ENCODE peak calls at places on chromosomes 11 and 22, in seven cellular contexts. T is heart left ventricle, G is stomach, Q is prostate gland, D is IMR-90, M is ovary, C is tibial nerve. J is an unnamed sample. For H3K36me3, the result is how much of the 10 kb centered on the place peaks cover.

GRCh38 chr22:37330200-37331033 is 48.1 kb downstream of the CYTH4 start:
- DNase-seq in M (no peak), C (no peak), T (no peak), G (peak), D (peak), Q (no peak), J (peak)

GRCh38 chr11:6249822-6250555 is 9.6 kb upstream of the CCKBR start:
- DNase-seq in C (no peak), G (peak), Q (no peak), M (peak), T (peak), D (peak), J (peak)

GRCh38 chr22:47143249-47143938 is 380.9 kb downstream of the TBC1D22A start:
- DNase-seq in T (no peak), D (no peak), M (no peak), Q (no peak), C (no peak), G (peak), J (no peak)

GRCh38 chr11:97363331-97363730 is 973.5 kb downstream of the JRKL start:
- DNase-seq in Q (no peak), T (no peak), C (no peak), G (no peak), D (no peak), M (no peak), J (no peak)

GRCh38 chr22:38872831-38873248 is 824 bp upstream of the CBX6 start:
- DNase-seq in T (peak), C (no peak), G (peak), D (peak), M (peak), Q (peak), J (peak)

GRCh38 chr11:18365736-18366135 is 28.6 kb upstream of the LDHA start:
- DNase-seq in M (no peak), G (no peak), Q (no peak), C (no peak), T (no peak), D (no peak), J (no peak)

GRCh38 chr22:45997077-45997774 is 20.3 kb upstream of the WNT7B start:
- DNase-seq in G (peak), M (peak), C (peak), Q (peak), D (peak), T (peak), J (peak)

GRCh38 chr11:84608788-84609309 is 1018.3 kb downstream of the DLG2 start:
- DNase-seq in M (no peak), T (no peak), G (no peak), D (no peak), Q (no peak), C (no peak), J (no peak)

GRCh38 chr11:117876341-117877119 is at the start of gene FXYD6:
- DNase-seq in M (peak), Q (no peak), G (no peak), C (no peak), T (peak), D (no peak), J (no peak)

GRCh38 chr11:62823677-62824076 is 8.2 kb downstream of the STX5 start:
- DNase-seq in Q (no peak), M (no peak), T (no peak), D (no peak), G (no peak), C (no peak), J (no peak)

GRCh38 chr11:18457435-18457834 is 1.8 kb downstream of the LDHAL6A start:
- DNase-seq in D (no peak), Q (no peak), T (no peak), G (peak), M (no peak), C (no peak), J (peak)

GRCh38 chr11:123473941-123474668 is 44.0 kb downstream of the GRAMD1B start:
- DNase-seq in C (no peak), Q (no peak), G (no peak), M (no peak), D (peak), T (no peak), J (no peak)

GRCh38 chr22:47601666-47602065 is 839.2 kb downstream of the TBC1D22A start:
- DNase-seq in G (peak), C (no peak), T (no peak), M (no peak), D (no peak), Q (no peak), J (no peak)

GRCh38 chr22:50269573-50270301 is 443 bp downstream of the MAPK11 start:
- DNase-seq in M (peak), D (peak), Q (peak), T (peak), C (no peak), G (no peak), J (no peak)

GRCh38 chr11:33622231-33622630 is 78.4 kb downstream of the C11orf91 start:
- DNase-seq in G (no peak), T (peak), D (peak), Q (no peak), M (no peak), C (no peak), J (no peak)

GRCh38 chr11:21142007-21142406 is 472.6 kb downstream of the NELL1 start:
- DNase-seq in G (no peak), C (no peak), Q (no peak), D (no peak), T (no peak), M (no peak), J (no peak)

GRCh38 chr11:69243496-69244200 is 50.3 kb upstream of the MYEOV start:
- DNase-seq in T (no peak), D (no peak), C (no peak), G (peak), Q (no peak), M (no peak), J (no peak)

GRCh38 chr22:31019276-31019930 is 50.3 kb downstream of the TUG1 start:
- DNase-seq in D (no peak), G (no peak), Q (no peak), C (no peak), M (no peak), T (no peak), J (no peak)

DNA sequence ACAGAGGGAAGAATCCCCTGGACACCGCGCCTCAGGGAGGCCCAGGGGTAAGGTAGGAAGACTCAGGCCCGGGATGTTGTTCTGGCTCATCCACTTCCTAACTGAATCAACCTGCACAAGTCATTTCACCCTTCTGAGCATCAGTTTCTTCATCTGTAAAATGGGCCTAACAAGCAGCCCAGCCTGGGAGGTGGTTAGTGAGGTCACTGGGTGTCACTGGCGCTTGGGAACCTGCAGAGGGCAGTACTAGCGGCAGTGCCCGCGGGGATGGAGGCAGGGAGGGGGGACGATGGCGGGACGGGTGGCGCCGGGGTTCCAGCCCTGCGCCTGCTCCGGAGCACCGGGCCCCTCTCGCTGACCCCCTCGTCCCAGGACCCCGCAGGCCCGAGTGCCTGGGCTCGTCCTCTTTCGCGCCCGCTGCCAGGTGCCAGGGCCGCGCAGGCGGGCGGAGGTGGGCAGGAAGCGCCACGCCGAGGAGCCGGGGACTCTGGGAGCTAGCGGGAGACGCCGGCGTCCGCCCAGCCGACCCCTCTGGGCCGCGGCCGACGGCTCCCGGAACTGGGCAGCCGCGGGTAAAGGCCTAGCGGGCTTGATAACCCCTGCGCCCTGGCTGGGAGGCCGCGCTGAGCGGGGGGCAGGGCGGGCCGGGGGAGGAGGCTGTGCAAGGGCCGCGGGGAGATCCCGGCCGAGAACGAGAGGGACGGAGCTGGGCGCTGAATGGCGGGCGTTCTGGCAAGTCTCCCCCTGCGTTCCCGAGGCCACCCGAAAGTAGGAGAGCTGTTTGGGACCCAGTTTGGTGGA is at the start of gene NLRX1:
- DNase-seq in M (peak), G (peak), C (peak), D (peak), Q (peak), T (peak), J (peak)
- TF ChIP-seq POLR2A in M (peak), G (no peak), C (no peak), D (peak), Q (peak), T (peak), J (peak)

GRCh38 chr11:46868912-46869311 is 22.8 kb upstream of the CKAP5 start:
- DNase-seq in D (no peak), C (no peak), M (no peak), T (no peak), Q (peak), G (no peak), J (no peak)
- H3K36me3 ChIP-seq in D (under half), C (half or more), M (under half), T (half or more), Q (under half), G (under half), J (under half)

DNA sequence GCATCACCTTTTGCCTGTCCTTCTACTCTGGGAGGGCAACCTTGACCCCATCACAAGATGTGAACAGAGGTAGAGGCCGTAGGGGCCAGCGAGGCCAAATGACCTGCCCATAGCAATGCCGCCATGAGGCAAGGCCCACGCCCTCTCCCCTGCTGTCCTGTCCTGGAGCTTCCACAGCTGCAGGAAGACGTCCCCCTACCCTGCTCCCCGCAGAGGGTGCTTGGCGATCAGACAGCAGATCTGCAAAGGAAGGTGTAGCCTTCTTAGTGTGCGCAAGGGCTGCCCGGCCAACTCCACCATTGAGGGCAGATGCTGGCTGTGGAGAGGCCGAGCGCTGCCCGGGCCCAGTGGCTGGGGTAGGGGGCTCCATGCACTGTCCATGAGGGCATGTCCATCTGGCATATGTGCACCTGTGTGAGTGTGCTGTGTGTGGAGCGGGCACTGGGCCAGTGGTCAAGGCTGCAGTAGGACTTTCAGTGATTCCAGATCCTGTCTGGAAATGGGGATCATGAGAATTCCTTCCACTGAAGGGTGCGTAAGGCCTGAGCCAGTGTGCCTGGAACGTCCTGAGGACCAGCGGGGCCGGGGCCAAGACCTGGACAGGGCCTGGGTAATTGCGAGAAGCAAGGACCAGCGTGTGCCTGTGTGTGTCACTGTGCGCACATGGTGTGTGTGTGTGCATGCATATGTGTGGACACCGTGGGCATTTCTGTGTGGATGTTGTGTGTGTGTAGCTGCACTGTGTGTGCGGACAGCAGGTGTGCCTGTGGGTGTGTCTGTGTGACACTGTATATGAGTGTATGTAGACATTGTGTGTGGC is 11.0 kb downstream of the TRPM5 start:
- DNase-seq in Q (no peak), T (no peak), M (peak), C (no peak), D (no peak), G (no peak), J (no peak)
- TF ChIP-seq POLR2A in Q (no peak), T (no peak), M (no peak), C (no peak), D (no peak), G (no peak), J (no peak)

GRCh38 chr11:10326080-10326964 is 21.4 kb downstream of the ADM start:
- DNase-seq in Q (no peak), C (no peak), M (no peak), G (peak), T (no peak), D (no peak), J (peak)

GRCh38 chr11:10323793-10324170 is 18.9 kb downstream of the ADM start:
- DNase-seq in Q (no peak), G (no peak), C (no peak), M (no peak), D (peak), T (no peak), J (no peak)

GRCh38 chr11:10327254-10327653 is 22.4 kb downstream of the ADM start:
- DNase-seq in D (peak), Q (no peak), G (no peak), M (no peak), C (no peak), T (no peak), J (no peak)

GRCh38 chr11:10324474-10324873 is 19.6 kb downstream of the ADM start:
- DNase-seq in T (no peak), C (no peak), M (no peak), D (peak), G (no peak), Q (no peak), J (no peak)

DNA sequence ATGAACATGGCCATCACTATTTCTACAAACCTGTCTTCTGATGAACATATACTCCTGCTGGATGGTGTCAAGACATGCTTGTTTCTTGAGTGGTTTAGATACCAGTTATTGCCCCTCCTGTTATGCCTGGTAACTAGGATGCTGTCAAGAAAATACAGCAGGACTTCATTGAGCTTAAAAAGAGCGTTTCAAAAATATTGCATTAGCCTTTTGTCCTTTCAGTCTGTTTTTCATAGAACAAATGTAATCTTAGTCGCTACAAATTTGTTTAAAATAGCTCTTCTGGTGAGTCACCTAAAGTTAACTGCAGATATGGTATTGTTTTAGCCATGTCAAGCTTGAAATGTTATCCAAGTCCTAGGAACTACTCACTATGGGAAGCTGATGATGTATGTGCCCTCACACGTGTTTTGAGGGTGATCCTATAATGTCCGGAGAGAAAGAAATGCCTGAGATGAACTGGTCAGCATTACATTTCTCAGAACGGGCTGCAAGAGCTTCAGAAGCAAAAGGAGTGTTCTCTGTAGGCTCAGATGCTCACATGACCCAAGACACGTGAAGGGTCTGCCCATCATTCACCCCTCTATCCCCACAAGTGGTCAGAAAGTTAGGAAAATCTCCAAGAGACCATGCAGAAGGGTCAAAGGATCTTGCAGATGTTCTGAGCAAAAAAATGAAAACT is 20.7 kb downstream of the ADM start:
- DNase-seq in C (no peak), M (no peak), T (no peak), G (no peak), Q (no peak), D (peak), J (no peak)
- H3K36me3 ChIP-seq in C (under half), M (under half), T (under half), G (under half), Q (under half), D (under half), J (under half)

GRCh38 chr11:10899542-10899830 is 41.6 kb upstream of the ZBED5 start:
- DNase-seq in D (no peak), C (no peak), Q (peak), M (peak), T (peak), G (no peak), J (no peak)
- TF ChIP-seq POLR2A in D (no peak), C (no peak), Q (no peak), M (no peak), T (no peak), G (no peak), J (no peak)

GRCh38 chr11:119093951-119094815 is 7.5 kb downstream of the DPAGT1 start:
- DNase-seq in D (peak), C (no peak), T (peak), G (peak), M (peak), Q (peak), J (peak)
- H3K36me3 ChIP-seq in D (under half), C (under half), T (half or more), G (under half), M (under half), Q (under half), J (under half)

DNA sequence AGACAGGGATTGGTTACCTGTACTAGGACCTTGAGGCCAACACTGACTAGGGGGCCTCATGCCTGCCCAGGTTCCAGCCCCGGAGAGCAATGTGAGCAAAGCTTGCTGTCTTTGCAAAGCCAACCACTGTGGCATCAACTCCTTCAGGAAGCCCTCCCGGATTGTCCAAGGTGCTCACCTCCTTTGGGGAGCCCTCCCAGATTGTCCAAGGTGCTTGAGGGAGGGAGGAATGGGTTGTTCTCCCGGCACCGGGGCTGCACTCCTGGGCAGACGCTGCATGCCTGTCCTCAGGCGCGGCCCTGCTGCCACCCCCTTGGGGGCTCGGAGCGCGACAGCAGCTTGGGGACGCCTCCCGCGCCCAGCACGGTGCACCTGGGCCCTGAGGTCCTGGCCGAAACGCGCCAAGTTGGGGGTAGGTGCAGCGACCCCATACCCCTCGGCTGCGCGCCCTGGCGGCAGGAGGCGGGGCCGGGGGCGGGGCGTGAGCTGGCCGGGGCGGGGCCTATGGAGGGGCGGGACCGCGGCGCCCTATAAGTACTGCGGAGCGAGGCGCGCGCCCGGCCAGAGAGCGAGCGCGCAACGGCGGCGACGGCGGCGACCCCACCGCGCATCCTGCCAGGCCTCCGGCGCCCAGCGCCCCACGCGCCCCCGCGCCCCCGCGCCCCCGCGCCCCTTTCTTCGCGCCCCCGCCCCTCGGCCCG is at the start of gene CD81:
- DNase-seq in G (peak), T (no peak), M (peak), D (peak), Q (no peak), C (peak), J (peak)
- TF ChIP-seq POLR2A in G (no peak), T (peak), M (no peak), D (peak), Q (peak), C (no peak), J (no peak)

GRCh38 chr22:24543068-24543675 is 11.8 kb downstream of the GUCD1 start:
- DNase-seq in Q (no peak), D (no peak), C (no peak), G (peak), M (no peak), T (no peak), J (no peak)
- H3K36me3 ChIP-seq in Q (under half), D (half or more), C (half or more), G (half or more), M (under half), T (half or more), J (under half)

J was measured in Peyer's patch.